ENCODE peak calls at places on chromosomes 6 and 20, in ten cellular contexts. M is psoas muscle; D is esophagus squamous epithelium; C is CD8-positive, alpha-beta T cell; O is body of pancreas; T is K562; W is fibroblast of lung; Y is PC-9; A is left ventricle myocardium inferior; K is hepatocyte. E is an unnamed sample. For H3K36me3, the result is how much of the 10 kb centered on the place peaks cover.

GRCh38 chr6:16752206-16752867 is 8.9 kb downstream of the ATXN1 start:
- DNase-seq in M (no peak), D (no peak), C (no peak), O (no peak), T (no peak), W (peak), Y (peak), A (no peak), K (peak), E (peak)

GRCh38 chr20:44461142-44461802 is 14.4 kb upstream of the TTPAL start:
- DNase-seq in M (no peak), D (no peak), C (no peak), O (no peak), T (no peak), W (no peak), Y (no peak), A (no peak), K (no peak), E (no peak)

GRCh38 chr6:84763397-84764331 is 734 bp downstream of the TBX18 start:
- DNase-seq in M (peak), D (no peak), C (no peak), O (no peak), T (peak), W (peak), Y (no peak), A (peak), K (peak), E (peak)

GRCh38 chr6:26172496-26172958 is 85.3 kb downstream of the HFE start:
- DNase-seq in M (no peak), D (no peak), C (peak), O (no peak), T (no peak), W (peak), Y (no peak), A (no peak), K (peak), E (no peak)

GRCh38 chr20:20276806-20277530 is 90.9 kb upstream of the INSM1 start:
- DNase-seq in M (no peak), D (no peak), C (no peak), O (no peak), T (no peak), W (no peak), Y (no peak), A (no peak), K (no peak), E (no peak)

GRCh38 chr6:39464067-39464466 is 141.6 kb upstream of the KCNK16 start:
- DNase-seq in M (no peak), D (no peak), C (no peak), O (no peak), T (no peak), W (no peak), Y (no peak), A (no peak), K (no peak), E (no peak)

GRCh38 chr6:106974337-106974998 is at the start of gene CD24:
- DNase-seq in M (no peak), D (no peak), C (no peak), O (peak), T (no peak), W (peak), Y (peak), A (no peak), K (peak), E (no peak)

GRCh38 chr20:32672982-32673727 is 586 bp downstream of the C20orf203 start:
- DNase-seq in M (no peak), D (no peak), C (peak), O (no peak), T (peak), W (no peak), Y (no peak), A (no peak), K (no peak), E (no peak)

GRCh38 chr6:131065824-131066171 is 2.8 kb upstream of the EPB41L2 start:
- DNase-seq in M (no peak), D (no peak), C (no peak), O (no peak), T (no peak), W (no peak), Y (no peak), A (no peak), K (no peak), E (no peak)

GRCh38 chr20:58890454-58891075 is 38.0 kb downstream of the GNAS start:
- DNase-seq in M (peak), D (no peak), C (peak), O (peak), T (no peak), W (peak), Y (peak), A (peak), K (no peak), E (no peak)

GRCh38 chr6:35668096-35668495 is 20.6 kb downstream of the FKBP5 start:
- DNase-seq in M (peak), D (no peak), C (no peak), O (no peak), T (no peak), W (peak), Y (no peak), A (no peak), K (no peak), E (no peak)

GRCh38 chr20:36959242-36959641 is 7.7 kb upstream of the SAMHD1 start:
- DNase-seq in M (no peak), D (no peak), C (no peak), O (no peak), T (no peak), W (no peak), Y (no peak), A (no peak), K (no peak), E (no peak)

GRCh38 chr20:21033817-21034216 is 72.3 kb downstream of the LINC00237 start:
- DNase-seq in M (no peak), D (no peak), C (no peak), O (no peak), T (peak), W (no peak), Y (no peak), A (no peak), K (no peak), E (no peak)

GRCh38 chr6:50819906-50820589 is 1.4 kb downstream of the TFAP2B start:
- DNase-seq in M (no peak), D (no peak), C (no peak), O (no peak), T (no peak), W (no peak), Y (no peak), A (no peak), K (no peak), E (no peak)

GRCh38 chr6:15474196-15474595 is 188.6 kb downstream of the DTNBP1 start:
- DNase-seq in M (no peak), D (no peak), C (no peak), O (no peak), T (no peak), W (peak), Y (no peak), A (no peak), K (no peak), E (no peak)

GRCh38 chr20:45918779-45919535 is 7.0 kb upstream of the PLTP start:
- DNase-seq in M (peak), D (no peak), C (no peak), O (no peak), T (no peak), W (peak), Y (no peak), A (no peak), K (no peak), E (no peak)

GRCh38 chr6:52548999-52549398 is 27.9 kb downstream of the TRAM2 start:
- DNase-seq in M (no peak), D (no peak), C (no peak), O (no peak), T (no peak), W (no peak), Y (no peak), A (no peak), K (no peak), E (no peak)

GRCh38 chr6:2791124-2792050 is 26.2 kb downstream of the WRNIP1 start:
- DNase-seq in M (peak), D (no peak), C (no peak), O (peak), T (peak), W (peak), Y (peak), A (peak), K (peak), E (peak)

GRCh38 chr6:53735896-53736295 is 58.9 kb upstream of the LRRC1 start:
- DNase-seq in M (no peak), D (no peak), C (peak), O (no peak), T (no peak), W (no peak), Y (no peak), A (no peak), K (no peak), E (no peak)

GRCh38 chr6:82040405-82041221 is 206.9 kb downstream of the IBTK start:
- DNase-seq in M (no peak), D (no peak), C (no peak), O (peak), T (peak), W (peak), Y (peak), A (no peak), K (peak), E (no peak)

GRCh38 chr20:10856237-10856636 is 182.4 kb upstream of the JAG1 start:
- DNase-seq in M (no peak), D (no peak), C (no peak), O (no peak), T (no peak), W (peak), Y (no peak), A (no peak), K (peak), E (no peak)

GRCh38 chr6:41561386-41561785 is 15.2 kb downstream of the FOXP4 start:
- DNase-seq in M (no peak), D (no peak), C (no peak), O (peak), T (no peak), W (no peak), Y (no peak), A (no peak), K (no peak), E (no peak)

GRCh38 chr6:139037490-139037889 is 8.9 kb downstream of the ABRACL start:
- DNase-seq in M (no peak), D (no peak), C (no peak), O (no peak), T (no peak), W (peak), Y (no peak), A (no peak), K (no peak), E (no peak)

GRCh38 chr6:148218542-148219258 is 123.9 kb upstream of the SASH1 start:
- DNase-seq in M (no peak), D (no peak), C (no peak), O (no peak), T (no peak), W (no peak), Y (no peak), A (peak), K (peak), E (no peak)
- TF ChIP-seq CTCF in M (no peak), D (no peak), C (no peak), O (no peak), T (no peak), W (no peak), Y (no peak), A (no peak), K (no peak), E (no peak)

DNA sequence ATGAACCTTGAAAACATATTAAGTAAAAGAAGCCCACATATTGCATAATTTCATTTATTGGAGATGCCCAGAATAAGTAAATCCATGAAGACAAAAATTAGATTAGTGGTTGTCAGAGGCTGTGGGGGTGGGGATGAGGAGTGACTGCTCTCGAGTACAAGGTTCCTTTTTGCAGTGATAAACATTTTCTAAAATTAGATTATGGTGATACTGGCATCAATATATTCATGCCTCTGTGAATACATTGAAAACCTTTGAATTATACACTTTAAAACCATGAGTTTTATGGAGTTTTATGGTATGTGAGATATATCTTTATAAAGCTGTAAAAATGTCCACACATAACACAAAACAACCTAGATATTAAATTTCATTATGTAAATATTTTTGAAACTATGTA is 75.7 kb upstream of the SLC2A12 start:
- DNase-seq in M (no peak), D (no peak), C (no peak), O (no peak), T (no peak), W (no peak), Y (no peak), A (no peak), K (no peak), E (no peak)
- H3K4me3 ChIP-seq in M (no peak), D (no peak), C (no peak), O (no peak), T (no peak), W (no peak), Y (no peak), A (no peak), K (no peak), E (no peak)

GRCh38 chr20:34448517-34448916 is 67.7 kb upstream of the DYNLRB1 start:
- DNase-seq in M (no peak), D (no peak), C (no peak), O (no peak), T (no peak), W (no peak), Y (no peak), A (no peak), K (no peak), E (no peak)

GRCh38 chr20:34439168-34439567 is 76.1 kb downstream of the ITCH start:
- DNase-seq in M (no peak), D (no peak), C (no peak), O (no peak), T (no peak), W (no peak), Y (no peak), A (no peak), K (no peak), E (no peak)

GRCh38 chr20:34445177-34446065 is 70.8 kb upstream of the DYNLRB1 start:
- DNase-seq in M (no peak), D (no peak), C (no peak), O (no peak), T (no peak), W (no peak), Y (no peak), A (no peak), K (no peak), E (no peak)

DNA sequence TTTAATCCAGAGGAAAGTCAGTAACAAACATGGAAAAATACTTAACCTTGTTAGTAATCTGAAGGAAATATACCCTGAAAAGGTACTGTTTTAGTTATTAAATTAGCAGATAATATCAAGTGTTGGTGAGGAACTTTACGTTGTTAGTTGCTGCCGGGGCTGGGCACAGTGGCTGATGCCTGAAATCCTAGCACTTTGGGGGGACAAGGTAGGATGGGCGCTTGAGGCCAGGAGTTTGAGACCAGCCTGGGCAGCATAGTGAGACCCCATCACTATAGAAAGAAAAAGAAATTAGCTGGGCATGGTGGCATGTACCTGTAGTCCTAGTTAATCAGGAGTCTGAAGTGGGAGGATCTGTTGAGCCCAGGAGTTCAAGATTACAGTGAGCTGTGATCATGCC is 72.7 kb upstream of the DYNLRB1 start:
- DNase-seq in M (no peak), D (no peak), C (no peak), O (no peak), T (no peak), W (no peak), Y (no peak), A (no peak), K (no peak), E (no peak)
- H3K36me3 ChIP-seq in M (half or more), D (under half), C (under half), O (under half), T (half or more), W (under half), Y (half or more), A (half or more), K (under half), E (under half)

DNA sequence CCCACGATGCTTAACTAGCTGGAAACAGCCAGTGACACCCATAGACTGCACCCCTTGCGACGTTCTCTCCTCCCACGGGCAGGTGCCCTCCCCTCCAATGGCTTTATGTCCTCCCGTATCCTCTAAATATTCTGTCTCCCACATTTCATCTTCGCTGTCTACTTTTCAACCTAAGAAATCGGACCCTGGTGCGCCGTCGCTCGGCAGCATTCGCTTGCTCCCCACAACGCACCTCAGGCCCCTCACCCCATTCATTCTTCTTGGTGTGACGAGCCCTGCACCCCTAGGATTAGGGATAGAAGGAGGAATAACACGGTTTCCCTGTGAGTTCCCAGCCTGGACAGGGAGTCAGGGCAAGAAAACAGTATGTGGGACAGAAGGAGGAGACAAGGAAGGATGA is 74.3 kb upstream of the FOXQ1 start:
- DNase-seq in M (no peak), D (no peak), C (no peak), O (no peak), T (no peak), W (no peak), Y (no peak), A (no peak), K (no peak), E (no peak)
- TF ChIP-seq CTCF in M (no peak), D (no peak), C (no peak), O (no peak), T (no peak), W (no peak), Y (no peak), A (no peak), K (no peak), E (no peak)

GRCh38 chr20:53738945-53739798 is 145.5 kb upstream of the ZNF217 start:
- DNase-seq in M (no peak), D (no peak), C (no peak), O (no peak), T (peak), W (peak), Y (no peak), A (no peak), K (peak), E (no peak)
- H3K4me3 ChIP-seq in M (peak), D (peak), C (no peak), O (no peak), T (peak), W (peak), Y (peak), A (peak), K (no peak), E (peak)